ENCODE peak calls at places on chromosomes 7 and 10, in four cellular contexts. One of them, this sample, is unnamed.

GRCh38 chr7:153061913-153062528 is 302.5 kb downstream of the ACTR3B start:
- DNase-seq in A549: no peak
- DNase-seq in Peyer's patch: no peak
- DNase-seq in esophagus squamous epithelium: no peak
- DNase-seq in this sample: no peak

GRCh38 chr10:11551915-11552602 is 59.4 kb downstream of the USP6NL start:
- DNase-seq in A549: peak
- DNase-seq in Peyer's patch: no peak
- DNase-seq in esophagus squamous epithelium: no peak
- DNase-seq in this sample: peak

GRCh38 chr7:155343150-155343549 is 45.5 kb downstream of the INSIG1 start:
- DNase-seq in A549: no peak
- DNase-seq in Peyer's patch: no peak
- DNase-seq in esophagus squamous epithelium: no peak
- DNase-seq in this sample: no peak

GRCh38 chr10:62437696-62438095 is 63.5 kb downstream of the ZNF365 start:
- DNase-seq in A549: peak
- DNase-seq in Peyer's patch: no peak
- DNase-seq in esophagus squamous epithelium: no peak
- DNase-seq in this sample: peak

GRCh38 chr10:59285073-59285472 is 77.3 kb downstream of the FAM13C start:
- DNase-seq in A549: no peak
- DNase-seq in Peyer's patch: no peak
- DNase-seq in esophagus squamous epithelium: no peak
- DNase-seq in this sample: no peak

GRCh38 chr7:12620371-12620770 is 49.9 kb downstream of the SCIN start:
- DNase-seq in A549: no peak
- DNase-seq in Peyer's patch: no peak
- DNase-seq in esophagus squamous epithelium: no peak
- DNase-seq in this sample: no peak

GRCh38 chr7:3120513-3120912 is 76.8 kb upstream of the CARD11 start:
- DNase-seq in A549: no peak
- DNase-seq in Peyer's patch: no peak
- DNase-seq in esophagus squamous epithelium: no peak
- DNase-seq in this sample: no peak

GRCh38 chr7:14191686-14192098 is 202.2 kb upstream of the ETV1 start:
- DNase-seq in A549: no peak
- DNase-seq in Peyer's patch: no peak
- DNase-seq in esophagus squamous epithelium: no peak
- DNase-seq in this sample: peak

GRCh38 chr7:33072471-33072870 is 9.9 kb upstream of the NT5C3A start:
- DNase-seq in A549: no peak
- DNase-seq in Peyer's patch: no peak
- DNase-seq in esophagus squamous epithelium: no peak
- DNase-seq in this sample: peak

GRCh38 chr7:21504021-21504420 is 38.8 kb upstream of the DNAH11 start:
- DNase-seq in A549: no peak
- DNase-seq in Peyer's patch: no peak
- DNase-seq in esophagus squamous epithelium: no peak
- DNase-seq in this sample: no peak

GRCh38 chr7:2517004-2517403 is 2.6 kb upstream of the LFNG start:
- DNase-seq in A549: no peak
- DNase-seq in Peyer's patch: no peak
- DNase-seq in esophagus squamous epithelium: no peak
- DNase-seq in this sample: peak

GRCh38 chr7:70477051-70478010 is 654.6 kb upstream of the GALNT17 start:
- DNase-seq in A549: no peak
- DNase-seq in Peyer's patch: peak
- DNase-seq in esophagus squamous epithelium: no peak
- DNase-seq in this sample: peak

GRCh38 chr10:21398549-21399345 is 126.7 kb downstream of the SKIDA1 start:
- DNase-seq in A549: peak
- DNase-seq in Peyer's patch: no peak
- DNase-seq in esophagus squamous epithelium: no peak
- DNase-seq in this sample: no peak

GRCh38 chr7:120842131-120842621 is 15.8 kb downstream of the TSPAN12 start:
- DNase-seq in A549: no peak
- DNase-seq in Peyer's patch: no peak
- DNase-seq in esophagus squamous epithelium: no peak
- DNase-seq in this sample: no peak

GRCh38 chr10:113326160-113327111 is 226.4 kb upstream of the HABP2 start:
- DNase-seq in A549: peak
- DNase-seq in Peyer's patch: no peak
- DNase-seq in esophagus squamous epithelium: no peak
- DNase-seq in this sample: peak

GRCh38 chr10:283916-284356 is 148.7 kb downstream of the ZMYND11 start:
- DNase-seq in A549: no peak
- DNase-seq in Peyer's patch: peak
- DNase-seq in esophagus squamous epithelium: no peak
- DNase-seq in this sample: no peak

GRCh38 chr7:155759740-155760430 is 52.4 kb downstream of the SHH start:
- DNase-seq in A549: no peak
- DNase-seq in Peyer's patch: peak
- DNase-seq in esophagus squamous epithelium: no peak
- DNase-seq in this sample: no peak

GRCh38 chr10:111968624-111969023 is 214.9 kb downstream of the GPAM start:
- DNase-seq in A549: no peak
- DNase-seq in Peyer's patch: no peak
- DNase-seq in esophagus squamous epithelium: no peak
- DNase-seq in this sample: no peak

GRCh38 chr10:103238506-103239252 is 7.0 kb upstream of the RPEL1 start:
- DNase-seq in A549: peak
- DNase-seq in Peyer's patch: peak
- DNase-seq in esophagus squamous epithelium: no peak
- DNase-seq in this sample: no peak

GRCh38 chr7:142626420-142627035 is 122.7 kb upstream of the PRSS1 start:
- DNase-seq in A549: peak
- DNase-seq in Peyer's patch: peak
- DNase-seq in esophagus squamous epithelium: no peak
- DNase-seq in this sample: peak

GRCh38 chr7:136214356-136214755 is 237.2 kb upstream of the MTPN start:
- DNase-seq in A549: no peak
- DNase-seq in Peyer's patch: no peak
- DNase-seq in esophagus squamous epithelium: no peak
- DNase-seq in this sample: no peak

GRCh38 chr10:105585753-105586152 is 944.7 kb downstream of the SORCS3 start:
- DNase-seq in A549: no peak
- DNase-seq in Peyer's patch: no peak
- DNase-seq in esophagus squamous epithelium: no peak
- DNase-seq in this sample: no peak

GRCh38 chr10:96130326-96130758 is 245 bp downstream of the ZNF518A start:
- DNase-seq in A549: peak
- DNase-seq in Peyer's patch: peak
- DNase-seq in esophagus squamous epithelium: peak
- DNase-seq in this sample: peak

GRCh38 chr10:96133135-96133534 is 3.0 kb downstream of the ZNF518A start:
- DNase-seq in A549: no peak
- DNase-seq in Peyer's patch: no peak
- DNase-seq in esophagus squamous epithelium: no peak
- DNase-seq in this sample: peak

GRCh38 chr10:96124230-96125141 is 5.6 kb upstream of the ZNF518A start:
- DNase-seq in A549: peak
- DNase-seq in Peyer's patch: peak
- DNase-seq in esophagus squamous epithelium: no peak
- DNase-seq in this sample: peak

GRCh38 chr10:96125142-96125515 is 5.0 kb upstream of the ZNF518A start:
- DNase-seq in A549: no peak
- DNase-seq in Peyer's patch: no peak
- DNase-seq in esophagus squamous epithelium: no peak
- DNase-seq in this sample: no peak

GRCh38 chr10:96129387-96130325 is at the start of gene ZNF518A:
- DNase-seq in A549: peak
- DNase-seq in Peyer's patch: peak
- DNase-seq in esophagus squamous epithelium: peak
- DNase-seq in this sample: peak
- TF ChIP-seq POLR2A in A549: peak
- TF ChIP-seq POLR2A in Peyer's patch: peak
- TF ChIP-seq POLR2A in esophagus squamous epithelium: peak
- TF ChIP-seq POLR2A in this sample: peak

GRCh38 chr10:80281784-80282505 is 7.5 kb downstream of the MAT1A start:
- DNase-seq in A549: no peak
- DNase-seq in Peyer's patch: no peak
- DNase-seq in esophagus squamous epithelium: no peak
- DNase-seq in this sample: no peak
- TF ChIP-seq POLR2A in A549: no peak
- TF ChIP-seq POLR2A in Peyer's patch: no peak
- TF ChIP-seq POLR2A in esophagus squamous epithelium: no peak
- TF ChIP-seq POLR2A in this sample: no peak

GRCh38 chr7:159020987-159021386 is 123.7 kb downstream of the VIPR2 start:
- DNase-seq in A549: no peak
- DNase-seq in Peyer's patch: no peak
- DNase-seq in esophagus squamous epithelium: no peak
- DNase-seq in this sample: no peak
- TF ChIP-seq POLR2A in A549: no peak
- TF ChIP-seq POLR2A in Peyer's patch: no peak
- TF ChIP-seq POLR2A in esophagus squamous epithelium: no peak
- TF ChIP-seq POLR2A in this sample: no peak

DNA sequence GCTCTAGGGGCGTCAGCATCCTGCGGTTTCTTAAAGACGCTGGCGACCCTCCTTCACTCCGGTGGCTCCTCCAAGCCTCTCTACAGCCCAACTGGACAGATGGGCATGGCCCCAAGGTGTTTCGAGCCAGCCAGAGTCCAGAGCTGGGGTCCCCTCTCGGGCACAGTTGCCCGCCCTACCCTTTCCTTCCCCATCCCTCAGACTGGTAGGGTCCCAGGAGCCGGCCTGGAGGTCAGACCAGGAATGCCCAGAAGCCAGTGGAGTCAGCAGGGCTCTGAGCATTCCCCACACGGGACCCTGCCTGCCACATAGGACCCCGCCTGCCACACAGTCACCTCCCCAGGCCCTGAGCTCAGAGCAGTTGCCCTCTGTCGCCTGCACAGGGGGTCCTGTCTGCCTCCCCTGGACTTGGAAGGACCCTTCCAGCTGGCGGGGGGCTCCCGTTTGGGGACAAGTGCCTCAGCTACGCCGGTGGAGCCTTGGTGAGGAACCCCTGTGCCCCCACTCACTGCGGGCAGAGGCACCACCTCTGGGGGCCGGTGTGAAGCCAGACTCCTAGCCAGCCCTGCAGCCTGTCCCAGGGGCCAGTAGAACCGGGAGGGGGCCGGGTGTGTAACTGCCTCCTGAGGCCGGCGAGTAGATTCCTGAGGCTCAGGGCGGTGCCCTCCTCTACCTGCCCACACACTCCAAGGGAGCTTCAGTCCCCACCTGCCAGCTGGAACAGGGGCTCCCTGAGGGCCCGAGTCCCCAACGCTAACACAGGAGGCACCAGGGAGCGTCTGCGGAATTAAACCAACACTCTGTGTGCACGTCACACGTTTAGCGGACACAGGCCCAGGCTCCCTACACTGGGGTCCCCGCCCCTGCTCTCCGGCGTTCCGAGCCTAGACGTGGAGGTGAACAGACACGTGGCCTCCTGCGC is 19.4 kb upstream of the PDGFA start:
- DNase-seq in A549: no peak
- DNase-seq in Peyer's patch: no peak
- DNase-seq in esophagus squamous epithelium: no peak
- DNase-seq in this sample: no peak
- TF ChIP-seq POLR2A in A549: no peak
- TF ChIP-seq POLR2A in Peyer's patch: no peak
- TF ChIP-seq POLR2A in esophagus squamous epithelium: no peak
- TF ChIP-seq POLR2A in this sample: peak

GRCh38 chr7:131513245-131514061 is 43.0 kb downstream of the PODXL start:
- DNase-seq in A549: peak
- DNase-seq in Peyer's patch: peak
- DNase-seq in esophagus squamous epithelium: no peak
- DNase-seq in this sample: peak
- TF ChIP-seq POLR2A in A549: no peak
- TF ChIP-seq POLR2A in Peyer's patch: no peak
- TF ChIP-seq POLR2A in esophagus squamous epithelium: no peak
- TF ChIP-seq POLR2A in this sample: no peak

DNA sequence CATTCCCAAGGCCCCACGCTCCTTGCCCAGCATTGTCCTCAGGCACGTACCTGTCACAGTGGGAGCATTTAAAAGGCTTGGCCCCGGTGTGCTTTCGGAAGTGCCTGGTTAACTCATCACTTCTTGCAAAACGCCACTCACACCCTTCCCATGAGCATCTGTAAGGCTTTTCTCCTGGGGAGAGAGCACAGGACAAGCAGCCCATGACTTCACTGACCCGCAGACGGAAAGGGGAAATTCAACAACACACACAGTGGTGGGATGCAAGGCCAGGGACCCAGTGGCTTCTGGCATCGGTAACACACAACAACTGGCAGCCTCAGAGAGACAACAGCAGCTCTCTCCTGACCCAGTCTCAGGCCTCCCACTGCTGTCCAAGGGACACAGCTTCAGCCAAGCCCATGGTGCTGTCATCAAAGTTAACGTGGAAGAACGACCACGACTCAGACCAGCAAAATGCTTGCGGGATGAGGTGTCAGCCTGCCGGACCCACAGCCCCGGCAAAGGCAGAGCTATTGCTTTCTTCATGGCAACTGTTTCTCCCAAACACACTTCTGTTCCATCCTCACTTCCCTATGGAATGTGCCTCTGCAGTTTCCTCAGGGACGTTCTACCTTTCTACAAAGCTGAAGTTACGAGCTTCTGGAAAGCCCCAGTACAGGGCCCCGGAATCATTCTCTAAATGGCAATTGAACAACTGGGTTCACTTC is 4.8 kb downstream of the KLF6 start:
- DNase-seq in A549: no peak
- DNase-seq in Peyer's patch: peak
- DNase-seq in esophagus squamous epithelium: no peak
- DNase-seq in this sample: no peak
- TF ChIP-seq POLR2A in A549: no peak
- TF ChIP-seq POLR2A in Peyer's patch: no peak
- TF ChIP-seq POLR2A in esophagus squamous epithelium: no peak
- TF ChIP-seq POLR2A in this sample: no peak

GRCh38 chr7:130887182-130888016 is 153.4 kb upstream of the KLF14 start:
- DNase-seq in A549: no peak
- DNase-seq in Peyer's patch: no peak
- DNase-seq in esophagus squamous epithelium: no peak
- DNase-seq in this sample: no peak
- TF ChIP-seq POLR2A in A549: no peak
- TF ChIP-seq POLR2A in Peyer's patch: no peak
- TF ChIP-seq POLR2A in esophagus squamous epithelium: no peak
- TF ChIP-seq POLR2A in this sample: no peak